ENCODE peak calls at places on chromosomes 16 and 17, in nine cellular contexts. M is body of pancreas, R is upper lobe of left lung, E is HepG2, Z is ovary, P is heart left ventricle, F is tibial nerve, Y is H1, D is spleen. T is an unnamed sample.

GRCh38 chr17:55344514-55344997 is 77.1 kb downstream of the MMD start:
- DNase-seq in F (no peak), Y (no peak), P (no peak), D (no peak), Z (no peak), E (no peak), R (no peak), M (no peak), T (peak)

GRCh38 chr17:79501910-79502309 is 108.9 kb downstream of the RBFOX3 start:
- DNase-seq in F (no peak), M (no peak), Z (no peak), E (no peak), P (no peak), Y (no peak), R (no peak), D (no peak), T (no peak)

GRCh38 chr16:89711601-89712475 is 8.9 kb downstream of the VPS9D1 start:
- DNase-seq in E (no peak), F (no peak), D (peak), Y (no peak), P (peak), M (peak), Z (peak), R (peak), T (no peak)

GRCh38 chr16:50769-51591 is 2.4 kb downstream of the POLR3K start:
- DNase-seq in Z (no peak), Y (no peak), D (no peak), F (no peak), P (no peak), R (no peak), M (no peak), E (no peak), T (no peak)

GRCh38 chr17:20225162-20226115 is 216.3 kb downstream of the SPECC1 start:
- DNase-seq in E (no peak), F (no peak), M (no peak), D (no peak), Y (no peak), P (no peak), R (no peak), Z (no peak), T (no peak)

GRCh38 chr16:28292731-28293588 is 635 bp downstream of the SBK1 start:
- DNase-seq in F (no peak), D (peak), Y (no peak), Z (peak), M (peak), R (peak), E (no peak), P (no peak), T (no peak)

GRCh38 chr17:81935709-81936084 is 1.4 kb downstream of the PYCR1 start:
- DNase-seq in Z (peak), M (no peak), F (no peak), D (no peak), P (no peak), R (no peak), E (no peak), Y (no peak), T (no peak)

GRCh38 chr16:12881771-12882170 is 19.6 kb upstream of the SHISA9 start:
- DNase-seq in R (no peak), F (no peak), E (no peak), D (no peak), M (no peak), Y (no peak), Z (no peak), P (no peak), T (no peak)

GRCh38 chr17:63826468-63827001 is 696 bp upstream of the PSMC5 start:
- DNase-seq in E (no peak), F (no peak), M (no peak), Z (no peak), Y (no peak), P (no peak), R (no peak), D (no peak), T (no peak)

GRCh38 chr17:47905221-47905733 is 9.2 kb downstream of the SP2 start:
- DNase-seq in R (peak), E (peak), D (no peak), P (peak), M (peak), F (peak), Z (peak), Y (no peak), T (no peak)
- H3K27ac ChIP-seq in R (peak), E (peak), D (peak), P (peak), M (peak), F (peak), Z (no peak), Y (no peak), T (peak)

GRCh38 chr17:18855831-18856624 is 1.9 kb upstream of the PRPSAP2 start:
- DNase-seq in Y (peak), Z (peak), D (peak), R (peak), P (peak), M (peak), F (peak), E (peak), T (peak)

GRCh38 chr17:18859256-18859655 is 1.3 kb downstream of the PRPSAP2 start:
- DNase-seq in F (no peak), E (peak), D (no peak), R (no peak), Y (no peak), P (no peak), Z (no peak), M (no peak), T (no peak)

GRCh38 chr17:18858567-18859245 is 775 bp downstream of the PRPSAP2 start:
- DNase-seq in Y (no peak), F (no peak), E (no peak), D (no peak), Z (no peak), P (no peak), R (no peak), M (no peak), T (no peak)

GRCh38 chr17:18860161-18860972 is 2.4 kb downstream of the PRPSAP2 start:
- DNase-seq in D (no peak), E (no peak), F (no peak), Y (no peak), M (no peak), Z (no peak), R (no peak), P (no peak), T (no peak)

GRCh38 chr17:18857864-18858566 is at the start of gene PRPSAP2:
- DNase-seq in E (peak), P (peak), M (peak), D (peak), Y (peak), R (peak), Z (peak), F (peak), T (peak)
- TF ChIP-seq POLR2A in E (peak), P (no peak), M (peak), D (no peak), Y (peak), R (no peak), Z (no peak), F (no peak), T (no peak)

GRCh38 chr16:30951785-30952184 is 2.9 kb downstream of the ORAI3 start:
- DNase-seq in Y (no peak), Z (peak), D (no peak), F (peak), P (no peak), E (no peak), M (no peak), R (no peak), T (no peak)

GRCh38 chr16:30953111-30953510 is 4.2 kb downstream of the ORAI3 start:
- DNase-seq in Z (no peak), E (no peak), M (no peak), D (no peak), Y (no peak), R (no peak), F (no peak), P (no peak), T (no peak)

GRCh38 chr16:30954993-30955392 is 2.6 kb upstream of the SETD1A start:
- DNase-seq in M (no peak), F (no peak), P (no peak), Y (no peak), Z (no peak), E (peak), D (no peak), R (no peak), T (no peak)

GRCh38 chr16:30951193-30951592 is 2.3 kb downstream of the ORAI3 start:
- DNase-seq in F (no peak), E (no peak), R (no peak), M (no peak), Z (no peak), Y (no peak), D (no peak), P (no peak), T (no peak)

DNA sequence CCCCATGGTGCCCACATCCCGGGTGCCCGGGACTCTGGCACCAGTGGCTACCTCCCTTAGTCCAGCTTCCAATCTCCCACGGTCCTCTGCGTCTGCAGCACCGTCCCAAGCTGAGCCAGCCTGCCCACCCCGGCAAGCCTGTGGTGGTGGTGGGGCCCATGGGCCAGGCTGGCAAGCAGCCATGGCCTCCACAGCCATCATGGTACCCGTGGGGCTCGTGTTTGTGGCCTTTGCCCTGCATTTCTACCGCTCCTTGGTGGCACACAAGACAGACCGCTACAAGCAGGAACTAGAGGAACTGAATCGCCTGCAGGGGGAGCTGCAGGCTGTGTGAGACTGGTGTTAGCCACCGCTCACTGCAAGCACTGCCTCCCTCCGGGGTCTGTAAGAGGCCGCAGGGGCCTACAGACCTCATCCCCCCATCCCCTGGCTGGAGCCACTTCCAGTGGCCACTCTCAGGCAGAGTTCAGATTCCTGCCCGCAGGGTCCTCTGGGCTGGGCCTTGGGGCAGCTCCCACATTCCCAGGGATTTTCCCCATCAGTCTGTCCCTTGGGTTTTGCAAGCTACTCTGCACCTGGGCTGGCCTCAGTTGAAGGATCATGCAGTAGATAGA is 3.9 kb upstream of the SETD1A start:
- DNase-seq in M (peak), E (peak), D (peak), Z (peak), Y (peak), P (peak), F (peak), R (peak), T (no peak)
- H3K27ac ChIP-seq in M (peak), E (peak), D (no peak), Z (no peak), Y (no peak), P (no peak), F (no peak), R (no peak), T (peak)

GRCh38 chr17:75904749-75905521 is at the start of gene MRPL38:
- DNase-seq in P (peak), Z (peak), F (peak), M (peak), E (peak), R (peak), Y (peak), D (peak), T (peak)
- TF ChIP-seq POLR2A in P (no peak), Z (peak), F (peak), M (peak), E (peak), R (no peak), Y (peak), D (no peak), T (peak)

GRCh38 chr16:72937916-72938315 is 110.0 kb downstream of the ZFHX3 start:
- DNase-seq in Z (no peak), M (no peak), Y (no peak), E (no peak), R (no peak), F (no peak), P (no peak), D (peak), T (no peak)

GRCh38 chr16:72937360-72937759 is 110.6 kb downstream of the ZFHX3 start:
- DNase-seq in E (peak), F (no peak), D (peak), R (no peak), Z (no peak), P (no peak), M (no peak), Y (no peak), T (no peak)

GRCh38 chr16:72936408-72936807 is 111.5 kb downstream of the ZFHX3 start:
- DNase-seq in P (no peak), F (no peak), M (no peak), R (no peak), D (no peak), Z (no peak), Y (no peak), E (peak), T (no peak)

GRCh38 chr16:72934661-72935403 is 113.1 kb downstream of the ZFHX3 start:
- DNase-seq in D (no peak), M (no peak), E (no peak), R (no peak), Y (no peak), Z (no peak), P (no peak), F (peak), T (no peak)

DNA sequence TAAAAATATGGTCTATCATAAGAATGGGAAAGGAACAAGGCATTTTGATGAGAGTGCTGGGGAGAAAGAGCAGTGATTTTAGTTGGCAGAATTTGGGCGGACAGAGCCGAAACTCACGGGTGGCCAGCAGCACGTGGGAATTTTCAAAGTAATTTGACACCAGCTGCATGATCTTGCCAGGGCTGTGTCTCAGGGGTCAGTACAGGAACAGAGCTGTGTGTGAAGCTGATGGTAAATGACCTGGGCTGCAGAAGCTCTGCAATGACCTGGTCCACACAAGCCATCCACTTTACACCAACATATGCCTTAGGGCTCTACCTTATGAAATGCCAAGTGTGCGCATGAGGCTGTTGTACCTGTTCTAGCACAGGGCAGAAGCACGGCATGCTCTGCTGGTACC is 112.0 kb downstream of the ZFHX3 start:
- DNase-seq in E (no peak), R (no peak), Z (peak), D (no peak), P (no peak), F (peak), M (peak), Y (no peak), T (no peak)
- H3K27ac ChIP-seq in E (no peak), R (no peak), Z (no peak), D (no peak), P (no peak), F (no peak), M (peak), Y (no peak), T (no peak)

GRCh38 chr17:15955793-15956541 is 11.0 kb downstream of the ADORA2B start:
- DNase-seq in M (no peak), F (no peak), Y (no peak), R (no peak), E (no peak), Z (no peak), D (peak), P (no peak), T (no peak)

GRCh38 chr17:15958484-15958854 is 13.5 kb downstream of the ADORA2B start:
- DNase-seq in Y (no peak), M (no peak), P (no peak), F (no peak), Z (no peak), R (no peak), D (peak), E (no peak), T (no peak)

GRCh38 chr17:15954222-15954621 is 9.3 kb downstream of the ADORA2B start:
- DNase-seq in D (peak), F (no peak), Y (no peak), R (peak), Z (no peak), E (no peak), P (no peak), M (peak), T (no peak)

GRCh38 chr17:15957206-15957605 is 12.3 kb downstream of the ADORA2B start:
- DNase-seq in D (peak), Z (no peak), R (no peak), P (no peak), Y (no peak), F (no peak), M (no peak), E (no peak), T (no peak)

DNA sequence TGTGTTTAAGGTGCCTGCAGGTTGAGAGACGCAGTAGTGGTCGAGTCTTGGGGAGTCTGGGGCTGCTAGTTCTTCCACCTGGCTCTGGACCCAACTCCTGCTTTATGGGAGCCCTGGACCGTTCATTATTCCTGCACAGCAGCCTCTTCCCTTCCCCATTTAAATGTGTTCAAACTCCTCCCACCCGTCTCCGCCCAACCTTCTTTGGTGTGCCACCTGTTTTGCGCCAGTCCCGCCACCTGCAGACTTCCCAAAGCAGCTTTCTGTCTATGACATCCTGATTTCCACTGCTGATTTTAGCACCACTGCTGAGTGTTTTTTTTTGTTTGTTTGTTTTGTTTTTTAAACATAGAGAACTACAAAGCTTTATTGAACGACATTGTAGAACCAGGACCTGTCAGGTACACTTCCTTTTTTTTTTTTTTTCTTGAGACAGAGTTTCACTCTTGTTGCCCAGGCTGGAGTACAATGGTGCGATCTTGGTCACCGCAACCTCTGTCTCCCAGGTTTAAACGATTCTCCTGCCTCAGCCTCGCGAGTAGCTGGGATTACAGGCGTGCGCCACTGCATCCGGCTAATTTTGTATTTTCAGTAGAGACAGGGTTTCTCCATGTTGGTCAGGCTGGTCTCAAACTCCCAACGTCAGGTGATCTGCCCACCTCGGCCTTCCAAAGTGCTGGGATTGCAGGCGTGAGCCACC is 12.8 kb downstream of the ADORA2B start:
- DNase-seq in D (peak), R (no peak), P (no peak), Y (no peak), F (no peak), M (peak), Z (no peak), E (no peak), T (no peak)
- TF ChIP-seq POLR2A in D (no peak), R (no peak), P (no peak), Y (no peak), F (no peak), M (no peak), Z (no peak), E (no peak), T (no peak)

T was measured in esophagus muscularis mucosa.